ENCODE peak calls at places on chromosomes 5 and 9, in eight cellular contexts. One of them, this sample, is unnamed.

GRCh38 chr9:82466616-82467251 is 478.2 kb downstream of the SPATA31D1 start:
- DNase-seq in chondrocyte: no peak
- DNase-seq in astrocyte of the spinal cord: peak
- DNase-seq in AG04450: no peak
- DNase-seq in tibial artery: no peak
- DNase-seq in fibroblast of pulmonary artery: peak
- DNase-seq in GM20000: no peak
- DNase-seq in tibial nerve: no peak
- DNase-seq in this sample: no peak

GRCh38 chr5:16179511-16179935 is at the start of gene MARCHF11:
- DNase-seq in chondrocyte: peak
- DNase-seq in astrocyte of the spinal cord: no peak
- DNase-seq in AG04450: no peak
- DNase-seq in tibial artery: no peak
- DNase-seq in fibroblast of pulmonary artery: no peak
- DNase-seq in GM20000: no peak
- DNase-seq in tibial nerve: no peak
- DNase-seq in this sample: no peak

GRCh38 chr5:132662925-132663770 is 5.2 kb downstream of the IL13 start:
- DNase-seq in chondrocyte: no peak
- DNase-seq in astrocyte of the spinal cord: no peak
- DNase-seq in AG04450: no peak
- DNase-seq in tibial artery: no peak
- DNase-seq in fibroblast of pulmonary artery: peak
- DNase-seq in GM20000: peak
- DNase-seq in tibial nerve: no peak
- DNase-seq in this sample: no peak

GRCh38 chr9:113995963-113996362 is 82.1 kb downstream of the AMBP start:
- DNase-seq in chondrocyte: no peak
- DNase-seq in astrocyte of the spinal cord: no peak
- DNase-seq in AG04450: no peak
- DNase-seq in tibial artery: no peak
- DNase-seq in fibroblast of pulmonary artery: no peak
- DNase-seq in GM20000: no peak
- DNase-seq in tibial nerve: no peak
- DNase-seq in this sample: no peak

GRCh38 chr5:112186401-112186990 is 232.6 kb downstream of the EPB41L4A start:
- DNase-seq in chondrocyte: no peak
- DNase-seq in astrocyte of the spinal cord: peak
- DNase-seq in AG04450: peak
- DNase-seq in tibial artery: no peak
- DNase-seq in fibroblast of pulmonary artery: peak
- DNase-seq in GM20000: peak
- DNase-seq in tibial nerve: no peak
- DNase-seq in this sample: peak

GRCh38 chr5:96483878-96484277 is 50.8 kb upstream of the PCSK1 start:
- DNase-seq in chondrocyte: no peak
- DNase-seq in astrocyte of the spinal cord: peak
- DNase-seq in AG04450: no peak
- DNase-seq in tibial artery: no peak
- DNase-seq in fibroblast of pulmonary artery: peak
- DNase-seq in GM20000: peak
- DNase-seq in tibial nerve: no peak
- DNase-seq in this sample: no peak

GRCh38 chr9:134833294-134833880 is 47.2 kb upstream of the FCN2 start:
- DNase-seq in chondrocyte: no peak
- DNase-seq in astrocyte of the spinal cord: no peak
- DNase-seq in AG04450: no peak
- DNase-seq in tibial artery: no peak
- DNase-seq in fibroblast of pulmonary artery: no peak
- DNase-seq in GM20000: no peak
- DNase-seq in tibial nerve: no peak
- DNase-seq in this sample: no peak

GRCh38 chr9:114906922-114907571 is 23.3 kb downstream of the TNFSF8 start:
- DNase-seq in chondrocyte: no peak
- DNase-seq in astrocyte of the spinal cord: peak
- DNase-seq in AG04450: no peak
- DNase-seq in tibial artery: no peak
- DNase-seq in fibroblast of pulmonary artery: peak
- DNase-seq in GM20000: peak
- DNase-seq in tibial nerve: no peak
- DNase-seq in this sample: no peak

GRCh38 chr9:134522976-134523375 is 118.6 kb upstream of the COL5A1 start:
- DNase-seq in chondrocyte: no peak
- DNase-seq in astrocyte of the spinal cord: no peak
- DNase-seq in AG04450: no peak
- DNase-seq in tibial artery: no peak
- DNase-seq in fibroblast of pulmonary artery: no peak
- DNase-seq in GM20000: no peak
- DNase-seq in tibial nerve: no peak
- DNase-seq in this sample: no peak

GRCh38 chr5:1762878-1763547 is 36.6 kb downstream of the MRPL36 start:
- DNase-seq in chondrocyte: peak
- DNase-seq in astrocyte of the spinal cord: no peak
- DNase-seq in AG04450: no peak
- DNase-seq in tibial artery: peak
- DNase-seq in fibroblast of pulmonary artery: no peak
- DNase-seq in GM20000: no peak
- DNase-seq in tibial nerve: peak
- DNase-seq in this sample: no peak

GRCh38 chr9:86721843-86722705 is 225.2 kb downstream of the GAS1 start:
- DNase-seq in chondrocyte: no peak
- DNase-seq in astrocyte of the spinal cord: peak
- DNase-seq in AG04450: peak
- DNase-seq in tibial artery: peak
- DNase-seq in fibroblast of pulmonary artery: peak
- DNase-seq in GM20000: no peak
- DNase-seq in tibial nerve: no peak
- DNase-seq in this sample: peak

GRCh38 chr9:7115606-7116005 is 357.8 kb downstream of the KDM4C start:
- DNase-seq in chondrocyte: no peak
- DNase-seq in astrocyte of the spinal cord: no peak
- DNase-seq in AG04450: no peak
- DNase-seq in tibial artery: no peak
- DNase-seq in fibroblast of pulmonary artery: peak
- DNase-seq in GM20000: no peak
- DNase-seq in tibial nerve: no peak
- DNase-seq in this sample: no peak

GRCh38 chr5:81751009-81751835 is at the start of gene SSBP2:
- DNase-seq in chondrocyte: peak
- DNase-seq in astrocyte of the spinal cord: peak
- DNase-seq in AG04450: peak
- DNase-seq in tibial artery: peak
- DNase-seq in fibroblast of pulmonary artery: peak
- DNase-seq in GM20000: peak
- DNase-seq in tibial nerve: peak
- DNase-seq in this sample: peak

GRCh38 chr5:107826311-107827000 is 155.7 kb upstream of the EFNA5 start:
- DNase-seq in chondrocyte: no peak
- DNase-seq in astrocyte of the spinal cord: no peak
- DNase-seq in AG04450: no peak
- DNase-seq in tibial artery: no peak
- DNase-seq in fibroblast of pulmonary artery: no peak
- DNase-seq in GM20000: no peak
- DNase-seq in tibial nerve: no peak
- DNase-seq in this sample: no peak

GRCh38 chr9:123926986-123927385 is 2.9 kb downstream of the DENND1A start:
- DNase-seq in chondrocyte: no peak
- DNase-seq in astrocyte of the spinal cord: no peak
- DNase-seq in AG04450: no peak
- DNase-seq in tibial artery: no peak
- DNase-seq in fibroblast of pulmonary artery: no peak
- DNase-seq in GM20000: no peak
- DNase-seq in tibial nerve: no peak
- DNase-seq in this sample: no peak

GRCh38 chr9:123927625-123928308 is 2.2 kb downstream of the DENND1A start:
- DNase-seq in chondrocyte: no peak
- DNase-seq in astrocyte of the spinal cord: peak
- DNase-seq in AG04450: no peak
- DNase-seq in tibial artery: no peak
- DNase-seq in fibroblast of pulmonary artery: peak
- DNase-seq in GM20000: peak
- DNase-seq in tibial nerve: no peak
- DNase-seq in this sample: no peak

GRCh38 chr9:123929177-123929869 is 603 bp downstream of the DENND1A start:
- DNase-seq in chondrocyte: no peak
- DNase-seq in astrocyte of the spinal cord: no peak
- DNase-seq in AG04450: no peak
- DNase-seq in tibial artery: no peak
- DNase-seq in fibroblast of pulmonary artery: no peak
- DNase-seq in GM20000: peak
- DNase-seq in tibial nerve: no peak
- DNase-seq in this sample: no peak

GRCh38 chr9:123929870-123930831 is at the start of gene DENND1A:
- DNase-seq in chondrocyte: peak
- DNase-seq in astrocyte of the spinal cord: peak
- DNase-seq in AG04450: peak
- DNase-seq in tibial artery: peak
- DNase-seq in fibroblast of pulmonary artery: peak
- DNase-seq in GM20000: peak
- DNase-seq in tibial nerve: peak
- DNase-seq in this sample: peak

GRCh38 chr9:123928471-123929176 is 1.3 kb downstream of the DENND1A start:
- DNase-seq in chondrocyte: no peak
- DNase-seq in astrocyte of the spinal cord: peak
- DNase-seq in AG04450: no peak
- DNase-seq in tibial artery: no peak
- DNase-seq in fibroblast of pulmonary artery: no peak
- DNase-seq in GM20000: peak
- DNase-seq in tibial nerve: no peak
- DNase-seq in this sample: peak
- TF ChIP-seq CTCF in chondrocyte: no peak
- TF ChIP-seq CTCF in astrocyte of the spinal cord: no peak
- TF ChIP-seq CTCF in AG04450: no peak
- TF ChIP-seq CTCF in tibial artery: no peak
- TF ChIP-seq CTCF in fibroblast of pulmonary artery: no peak
- TF ChIP-seq CTCF in GM20000: no peak
- TF ChIP-seq CTCF in tibial nerve: no peak
- TF ChIP-seq CTCF in this sample: no peak

GRCh38 chr5:40680741-40681350 is 1.1 kb downstream of the PTGER4 start:
- DNase-seq in chondrocyte: peak
- DNase-seq in astrocyte of the spinal cord: peak
- DNase-seq in AG04450: no peak
- DNase-seq in tibial artery: peak
- DNase-seq in fibroblast of pulmonary artery: no peak
- DNase-seq in GM20000: peak
- DNase-seq in tibial nerve: peak
- DNase-seq in this sample: no peak
- TF ChIP-seq CTCF in chondrocyte: peak
- TF ChIP-seq CTCF in astrocyte of the spinal cord: peak
- TF ChIP-seq CTCF in AG04450: peak
- TF ChIP-seq CTCF in tibial artery: no peak
- TF ChIP-seq CTCF in fibroblast of pulmonary artery: no peak
- TF ChIP-seq CTCF in GM20000: no peak
- TF ChIP-seq CTCF in tibial nerve: no peak
- TF ChIP-seq CTCF in this sample: no peak

DNA sequence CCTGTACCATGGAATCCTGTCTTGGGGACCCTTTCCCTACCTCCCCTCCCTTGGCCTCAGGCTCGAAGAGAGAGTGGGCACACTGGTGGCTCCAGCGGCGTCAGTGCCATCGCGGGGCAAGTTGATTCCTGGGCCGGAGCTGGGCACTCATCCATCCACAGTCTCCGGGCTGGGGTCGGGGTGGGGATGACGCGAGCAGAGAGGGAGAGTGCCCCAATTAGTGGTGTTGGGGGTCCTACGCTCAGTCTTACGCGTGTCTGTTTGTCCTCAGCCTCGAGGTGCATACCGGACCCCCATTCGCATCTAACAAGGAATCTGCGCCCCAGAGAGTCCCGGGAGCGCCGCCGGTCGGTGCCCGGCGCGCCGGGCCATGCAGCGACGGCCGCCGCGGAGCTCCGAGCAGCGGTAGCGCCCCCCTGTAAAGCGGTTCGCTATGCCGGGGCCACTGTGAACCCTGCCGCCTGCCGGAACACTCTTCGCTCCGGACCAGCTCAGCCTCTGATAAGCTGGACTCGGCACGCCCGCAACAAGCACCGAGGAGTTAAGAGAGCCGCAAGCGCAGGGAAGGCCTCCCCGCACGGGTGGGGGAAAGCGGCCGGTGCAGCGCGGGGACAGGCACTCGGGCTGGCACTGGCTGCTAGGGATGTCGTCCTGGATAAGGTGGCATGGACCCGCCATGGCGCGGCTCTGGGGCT is 724 bp downstream of the NTRK2 start:
- DNase-seq in chondrocyte: peak
- DNase-seq in astrocyte of the spinal cord: no peak
- DNase-seq in AG04450: no peak
- DNase-seq in tibial artery: peak
- DNase-seq in fibroblast of pulmonary artery: no peak
- DNase-seq in GM20000: peak
- DNase-seq in tibial nerve: no peak
- DNase-seq in this sample: no peak
- TF ChIP-seq CTCF in chondrocyte: no peak
- TF ChIP-seq CTCF in astrocyte of the spinal cord: no peak
- TF ChIP-seq CTCF in AG04450: no peak
- TF ChIP-seq CTCF in tibial artery: no peak
- TF ChIP-seq CTCF in fibroblast of pulmonary artery: no peak
- TF ChIP-seq CTCF in GM20000: no peak
- TF ChIP-seq CTCF in tibial nerve: no peak
- TF ChIP-seq CTCF in this sample: no peak

GRCh38 chr5:43017438-43017820 is 22.7 kb downstream of the ANXA2R start:
- DNase-seq in chondrocyte: no peak
- DNase-seq in astrocyte of the spinal cord: no peak
- DNase-seq in AG04450: no peak
- DNase-seq in tibial artery: no peak
- DNase-seq in fibroblast of pulmonary artery: peak
- DNase-seq in GM20000: no peak
- DNase-seq in tibial nerve: no peak
- DNase-seq in this sample: no peak

GRCh38 chr5:43024217-43024616 is 15.9 kb downstream of the ANXA2R start:
- DNase-seq in chondrocyte: no peak
- DNase-seq in astrocyte of the spinal cord: no peak
- DNase-seq in AG04450: no peak
- DNase-seq in tibial artery: no peak
- DNase-seq in fibroblast of pulmonary artery: no peak
- DNase-seq in GM20000: no peak
- DNase-seq in tibial nerve: no peak
- DNase-seq in this sample: no peak

GRCh38 chr5:43019615-43020293 is 20.4 kb downstream of the ANXA2R start:
- DNase-seq in chondrocyte: no peak
- DNase-seq in astrocyte of the spinal cord: peak
- DNase-seq in AG04450: no peak
- DNase-seq in tibial artery: no peak
- DNase-seq in fibroblast of pulmonary artery: peak
- DNase-seq in GM20000: peak
- DNase-seq in tibial nerve: no peak
- DNase-seq in this sample: no peak

GRCh38 chr5:43019293-43019614 is 20.9 kb downstream of the ANXA2R start:
- DNase-seq in chondrocyte: no peak
- DNase-seq in astrocyte of the spinal cord: peak
- DNase-seq in AG04450: no peak
- DNase-seq in tibial artery: no peak
- DNase-seq in fibroblast of pulmonary artery: no peak
- DNase-seq in GM20000: no peak
- DNase-seq in tibial nerve: no peak
- DNase-seq in this sample: no peak

DNA sequence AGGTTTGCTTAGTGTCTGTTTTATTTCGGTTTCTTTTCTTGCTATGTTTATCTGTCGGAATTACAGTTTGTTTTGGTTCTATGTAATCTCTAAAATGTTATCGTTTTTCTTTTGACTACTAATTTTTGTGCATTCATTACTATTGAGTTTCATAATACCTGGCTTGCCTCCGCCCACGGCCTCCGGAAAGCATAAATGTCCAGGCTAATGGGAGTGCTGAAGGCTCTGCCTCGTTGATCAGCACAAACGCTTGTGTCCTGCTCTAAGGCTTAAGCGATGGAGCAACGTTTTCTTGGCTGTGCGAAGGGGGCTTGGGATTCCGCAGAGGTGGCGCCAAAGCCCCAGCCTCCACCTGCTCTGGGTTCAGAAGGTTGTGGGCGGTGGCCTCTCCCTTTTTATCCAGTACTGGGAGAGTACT is 19.8 kb downstream of the ANXA2R start:
- DNase-seq in chondrocyte: no peak
- DNase-seq in astrocyte of the spinal cord: no peak
- DNase-seq in AG04450: no peak
- DNase-seq in tibial artery: no peak
- DNase-seq in fibroblast of pulmonary artery: no peak
- DNase-seq in GM20000: no peak
- DNase-seq in tibial nerve: no peak
- DNase-seq in this sample: no peak
- TF ChIP-seq CTCF in chondrocyte: peak
- TF ChIP-seq CTCF in astrocyte of the spinal cord: no peak
- TF ChIP-seq CTCF in AG04450: no peak
- TF ChIP-seq CTCF in tibial artery: no peak
- TF ChIP-seq CTCF in fibroblast of pulmonary artery: no peak
- TF ChIP-seq CTCF in GM20000: no peak
- TF ChIP-seq CTCF in tibial nerve: no peak
- TF ChIP-seq CTCF in this sample: no peak